ENCODE peak calls at places on chromosomes 3 and 15, in seven cellular contexts. One of them, this sample, is unnamed.

GRCh38 chr3:172195393-172195754 is 156.0 kb downstream of the FNDC3B start:
- DNase-seq in PC-3: no peak
- DNase-seq in foreskin fibroblast: no peak
- DNase-seq in suprapubic skin: no peak
- DNase-seq in ovary: no peak
- DNase-seq in AG09309: no peak
- DNase-seq in kidney epithelial cell: no peak
- DNase-seq in this sample: no peak

GRCh38 chr3:143098032-143098764 is 21.4 kb upstream of the CHST2 start:
- DNase-seq in PC-3: peak
- DNase-seq in foreskin fibroblast: no peak
- DNase-seq in suprapubic skin: no peak
- DNase-seq in AG09309: no peak
- DNase-seq in kidney epithelial cell: no peak
- DNase-seq in ovary: no peak
- DNase-seq in this sample: no peak

GRCh38 chr3:20809356-20809755 is 623.4 kb upstream of the SGO1 start:
- DNase-seq in suprapubic skin: no peak
- DNase-seq in foreskin fibroblast: no peak
- DNase-seq in PC-3: no peak
- DNase-seq in AG09309: no peak
- DNase-seq in kidney epithelial cell: no peak
- DNase-seq in ovary: no peak
- DNase-seq in this sample: no peak

GRCh38 chr3:105351821-105352220 is 14.9 kb upstream of the ALCAM start:
- DNase-seq in foreskin fibroblast: peak
- DNase-seq in AG09309: no peak
- DNase-seq in PC-3: peak
- DNase-seq in kidney epithelial cell: no peak
- DNase-seq in suprapubic skin: no peak
- DNase-seq in ovary: no peak
- DNase-seq in this sample: no peak

GRCh38 chr3:23650371-23651140 is 155.2 kb upstream of the UBE2E1 start:
- DNase-seq in suprapubic skin: no peak
- DNase-seq in foreskin fibroblast: peak
- DNase-seq in kidney epithelial cell: peak
- DNase-seq in PC-3: peak
- DNase-seq in ovary: no peak
- DNase-seq in AG09309: peak
- DNase-seq in this sample: no peak

GRCh38 chr3:137771401-137772230 is 7.5 kb downstream of the SOX14 start:
- DNase-seq in PC-3: no peak
- DNase-seq in foreskin fibroblast: peak
- DNase-seq in AG09309: no peak
- DNase-seq in ovary: no peak
- DNase-seq in kidney epithelial cell: no peak
- DNase-seq in suprapubic skin: no peak
- DNase-seq in this sample: no peak

GRCh38 chr3:133973249-133973980 is 56.3 kb downstream of the SLCO2A1 start:
- DNase-seq in PC-3: no peak
- DNase-seq in AG09309: peak
- DNase-seq in kidney epithelial cell: no peak
- DNase-seq in foreskin fibroblast: no peak
- DNase-seq in suprapubic skin: no peak
- DNase-seq in ovary: no peak
- DNase-seq in this sample: no peak

GRCh38 chr3:51974277-51974962 is 444 bp upstream of the ABHD14A start:
- DNase-seq in foreskin fibroblast: peak
- DNase-seq in kidney epithelial cell: no peak
- DNase-seq in ovary: peak
- DNase-seq in AG09309: no peak
- DNase-seq in suprapubic skin: no peak
- DNase-seq in PC-3: no peak
- DNase-seq in this sample: no peak

GRCh38 chr15:36430721-36431265 is 148.6 kb upstream of the CDIN1 start:
- DNase-seq in PC-3: no peak
- DNase-seq in kidney epithelial cell: no peak
- DNase-seq in AG09309: no peak
- DNase-seq in ovary: no peak
- DNase-seq in suprapubic skin: no peak
- DNase-seq in foreskin fibroblast: no peak
- DNase-seq in this sample: no peak

GRCh38 chr3:57556459-57557087 is 499 bp downstream of the PDE12 start:
- DNase-seq in foreskin fibroblast: peak
- DNase-seq in PC-3: peak
- DNase-seq in ovary: no peak
- DNase-seq in suprapubic skin: peak
- DNase-seq in kidney epithelial cell: no peak
- DNase-seq in AG09309: no peak
- DNase-seq in this sample: no peak

DNA sequence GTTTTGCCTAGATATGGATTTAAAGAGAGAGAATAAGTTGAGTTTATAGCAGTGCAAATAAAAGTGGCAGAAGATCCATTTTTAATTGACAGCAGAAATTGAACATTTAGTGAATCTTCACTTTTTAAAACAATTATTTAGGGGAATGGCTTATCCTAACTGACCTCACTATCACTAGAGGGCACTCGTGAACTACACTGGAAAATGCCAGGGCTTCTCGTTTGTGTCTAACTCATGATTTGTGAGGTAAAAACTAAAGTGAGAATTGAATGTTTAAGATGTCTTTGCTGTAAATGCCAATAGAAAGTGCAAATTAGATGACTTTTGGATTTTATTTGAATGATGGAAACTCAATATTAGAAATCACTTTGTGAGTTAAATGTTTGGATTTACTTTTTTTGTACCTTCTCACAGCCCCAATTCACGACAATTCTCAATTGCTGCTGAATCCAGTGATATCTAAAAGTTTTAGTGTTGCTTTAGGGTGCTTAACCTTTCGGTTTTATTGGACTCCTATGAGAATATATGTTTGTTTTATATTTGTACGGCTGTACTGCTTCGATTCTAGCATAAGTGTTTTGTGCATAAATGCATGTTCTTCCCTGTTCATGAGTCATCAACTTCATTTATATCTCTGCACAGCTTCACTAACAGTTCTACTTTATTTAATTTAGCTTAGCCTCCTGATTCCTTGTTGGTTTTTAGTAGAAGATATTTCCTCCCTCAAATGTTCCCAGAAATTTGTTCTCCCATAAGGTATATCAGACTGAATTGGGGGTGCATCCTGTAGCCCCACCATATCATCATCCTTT is 462.1 kb downstream of the MFSD1 start:
- DNase-seq in PC-3: peak
- DNase-seq in foreskin fibroblast: peak
- DNase-seq in kidney epithelial cell: no peak
- DNase-seq in suprapubic skin: no peak
- DNase-seq in ovary: no peak
- DNase-seq in AG09309: no peak
- DNase-seq in this sample: peak
- TF ChIP-seq CTCF in PC-3: peak
- TF ChIP-seq CTCF in foreskin fibroblast: peak
- TF ChIP-seq CTCF in kidney epithelial cell: peak
- TF ChIP-seq CTCF in suprapubic skin: peak
- TF ChIP-seq CTCF in ovary: no peak
- TF ChIP-seq CTCF in AG09309: peak
- TF ChIP-seq CTCF in this sample: peak

DNA sequence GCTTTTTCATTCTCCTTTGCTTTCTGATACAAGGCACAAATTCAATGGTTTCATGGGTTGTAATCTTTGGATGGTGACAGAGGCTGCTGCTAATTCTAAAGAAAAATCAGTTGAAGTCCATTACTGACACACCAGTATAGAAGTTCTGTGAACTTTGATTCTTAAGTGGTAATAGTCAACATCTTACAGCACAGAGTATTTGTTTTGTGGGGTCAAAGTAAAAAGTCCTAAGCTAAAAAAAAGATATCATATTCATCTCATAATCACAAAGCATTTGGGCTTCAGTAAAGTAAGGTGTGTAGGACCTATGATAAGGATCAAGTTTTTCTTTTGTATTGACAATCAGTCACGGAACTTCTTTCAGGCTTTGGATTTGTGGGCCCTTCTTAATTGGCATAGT is 1.1 kb downstream of the ASTE1 start:
- DNase-seq in kidney epithelial cell: no peak
- DNase-seq in AG09309: no peak
- DNase-seq in ovary: no peak
- DNase-seq in PC-3: no peak
- DNase-seq in suprapubic skin: no peak
- DNase-seq in foreskin fibroblast: no peak
- DNase-seq in this sample: no peak
- H3K4me3 ChIP-seq in kidney epithelial cell: no peak
- H3K4me3 ChIP-seq in AG09309: peak
- H3K4me3 ChIP-seq in ovary: peak
- H3K4me3 ChIP-seq in PC-3: peak
- H3K4me3 ChIP-seq in suprapubic skin: peak
- H3K4me3 ChIP-seq in foreskin fibroblast: peak
- H3K4me3 ChIP-seq in this sample: peak

DNA sequence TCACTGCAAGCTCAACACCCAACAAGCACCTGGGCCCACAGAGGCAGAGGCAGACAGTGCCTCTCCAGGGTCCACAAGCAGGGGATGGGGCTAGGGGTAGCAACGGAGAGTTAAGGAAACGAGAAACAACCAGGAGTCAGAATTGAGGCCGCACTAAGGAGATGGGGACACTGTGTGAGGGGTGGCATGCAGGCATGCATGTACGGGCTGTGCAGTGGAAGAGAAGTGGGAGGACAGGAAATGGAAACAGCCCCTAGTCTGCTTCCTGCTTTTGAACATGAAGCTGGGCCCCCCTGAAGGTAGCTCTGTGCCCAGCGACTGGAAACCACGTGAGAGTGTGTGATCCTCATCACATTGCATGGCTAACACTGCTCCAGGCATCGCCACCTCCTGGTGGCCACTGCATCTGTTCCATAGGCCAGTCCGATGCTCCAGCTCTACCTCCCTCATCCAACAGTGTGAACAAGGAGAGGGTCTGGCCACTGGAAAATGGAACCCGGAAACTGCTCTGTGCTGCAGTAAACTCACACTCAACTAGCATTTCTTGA is 44.0 kb downstream of the XXYLT1 start:
- DNase-seq in AG09309: no peak
- DNase-seq in ovary: peak
- DNase-seq in PC-3: peak
- DNase-seq in kidney epithelial cell: no peak
- DNase-seq in suprapubic skin: peak
- DNase-seq in foreskin fibroblast: peak
- DNase-seq in this sample: no peak
- TF ChIP-seq CTCF in AG09309: peak
- TF ChIP-seq CTCF in ovary: no peak
- TF ChIP-seq CTCF in PC-3: peak
- TF ChIP-seq CTCF in kidney epithelial cell: peak
- TF ChIP-seq CTCF in suprapubic skin: no peak
- TF ChIP-seq CTCF in foreskin fibroblast: peak
- TF ChIP-seq CTCF in this sample: peak

DNA sequence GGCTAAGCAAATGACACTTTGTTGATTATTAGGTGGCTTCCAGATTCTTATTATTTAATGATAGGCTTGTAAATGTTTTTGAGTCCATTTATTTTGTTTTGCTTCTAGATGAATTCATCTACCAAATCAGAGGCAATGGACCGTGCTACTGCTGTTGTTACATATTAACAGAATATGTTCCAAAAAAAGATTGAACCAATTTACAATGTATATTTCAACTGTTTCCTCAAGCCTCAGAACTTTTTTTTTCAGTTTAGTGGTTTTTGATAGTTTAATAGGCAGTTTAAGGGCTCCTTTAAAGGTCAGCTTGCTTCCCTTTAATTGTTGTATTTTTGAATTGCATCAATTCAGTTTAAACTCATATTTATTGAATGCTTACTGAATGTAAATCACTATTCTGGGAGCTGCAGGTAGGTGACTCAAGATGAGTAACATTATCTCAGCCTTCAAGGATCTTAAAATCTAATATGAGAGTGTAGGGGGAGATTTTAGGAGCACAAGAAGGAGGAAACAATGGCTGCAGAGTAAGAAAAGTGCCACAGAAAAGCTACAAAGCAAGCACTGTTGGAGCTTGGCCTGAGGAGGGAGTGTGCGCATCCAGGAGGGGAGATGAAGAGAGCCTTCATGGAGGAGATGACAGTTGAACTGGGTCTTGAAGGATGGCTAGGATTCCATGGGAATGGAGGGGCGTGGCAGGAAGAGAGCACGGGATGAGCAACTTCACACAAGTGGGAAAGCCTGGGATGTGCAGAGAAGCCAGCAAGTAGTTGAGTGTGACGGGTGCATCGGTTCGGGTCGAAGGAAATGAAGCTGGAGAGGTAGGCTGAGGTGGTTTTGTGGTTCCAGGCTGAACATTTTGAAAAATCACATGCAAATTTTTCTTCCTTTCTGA is 14.7 kb downstream of the MAP2K1 start:
- DNase-seq in kidney epithelial cell: no peak
- DNase-seq in PC-3: peak
- DNase-seq in ovary: no peak
- DNase-seq in suprapubic skin: no peak
- DNase-seq in AG09309: no peak
- DNase-seq in foreskin fibroblast: no peak
- DNase-seq in this sample: no peak
- H3K4me3 ChIP-seq in kidney epithelial cell: no peak
- H3K4me3 ChIP-seq in PC-3: peak
- H3K4me3 ChIP-seq in ovary: no peak
- H3K4me3 ChIP-seq in suprapubic skin: no peak
- H3K4me3 ChIP-seq in AG09309: no peak
- H3K4me3 ChIP-seq in foreskin fibroblast: no peak
- H3K4me3 ChIP-seq in this sample: no peak

This sample was measured in HFF-Myc.